ENCODE peak calls at places on chromosomes 13 and 19, in four cellular contexts. R is GM12878, D is K562, F is HepG2. K is an unnamed sample.
A peak's percentile ranks its signal among the peaks of the same experiment; 100 is the strongest.

GRCh38 chr13:25232937-25233515 is 54.3 kb downstream of the MTMR6 start:
- DNase-seq in R (no peak), D (peak; percentile 23), F (peak; percentile 41), K (peak; percentile 27)

GRCh38 chr13:75202981-75203380 is 279.0 kb downstream of the TBC1D4 start:
- DNase-seq in R (no peak), D (no peak), F (no peak), K (no peak)

GRCh38 chr13:33940898-33941297 is 122.9 kb downstream of the RFC3 start:
- DNase-seq in R (no peak), D (no peak), F (no peak), K (no peak)

GRCh38 chr19:44260343-44260681 is 626 bp downstream of the ZNF233 start:
- DNase-seq in R (no peak), D (no peak), F (no peak), K (no peak)

GRCh38 chr19:590396-590745 is 690 bp downstream of the HCN2 start:
- DNase-seq in R (no peak), D (peak; percentile 36), F (no peak), K (no peak)

GRCh38 chr19:19745496-19746285 is 12.8 kb upstream of the ZNF14 start:
- DNase-seq in R (no peak), D (peak; percentile 18), F (no peak), K (peak; percentile 4)

GRCh38 chr13:65606622-65607021 is 1623.5 kb downstream of the PCDH9 start:
- DNase-seq in R (no peak), D (no peak), F (no peak), K (no peak)

GRCh38 chr13:75881109-75881775 is 245.1 kb downstream of the LMO7 start:
- DNase-seq in R (no peak), D (no peak), F (no peak), K (no peak)

GRCh38 chr19:35592226-35592625 is 6.3 kb downstream of the PMIS2 start:
- DNase-seq in R (no peak), D (peak; percentile 45), F (peak; percentile 53), K (peak; percentile 60)

GRCh38 chr13:50081106-50081898 is 66.1 kb downstream of the KCNRG start:
- DNase-seq in R (no peak), D (peak; percentile 45), F (no peak), K (peak; percentile 30)

GRCh38 chr13:80342541-80343371 is 1.8 kb upstream of the SPRY2 start:
- DNase-seq in R (no peak), D (peak; percentile 59), F (peak; percentile 55), K (peak; percentile 91)

GRCh38 chr13:80345771-80346510 is 5.0 kb upstream of the SPRY2 start:
- DNase-seq in R (no peak), D (no peak), F (no peak), K (no peak)

GRCh38 chr13:80348308-80348707 is 7.4 kb upstream of the SPRY2 start:
- DNase-seq in R (no peak), D (no peak), F (no peak), K (no peak)

DNA sequence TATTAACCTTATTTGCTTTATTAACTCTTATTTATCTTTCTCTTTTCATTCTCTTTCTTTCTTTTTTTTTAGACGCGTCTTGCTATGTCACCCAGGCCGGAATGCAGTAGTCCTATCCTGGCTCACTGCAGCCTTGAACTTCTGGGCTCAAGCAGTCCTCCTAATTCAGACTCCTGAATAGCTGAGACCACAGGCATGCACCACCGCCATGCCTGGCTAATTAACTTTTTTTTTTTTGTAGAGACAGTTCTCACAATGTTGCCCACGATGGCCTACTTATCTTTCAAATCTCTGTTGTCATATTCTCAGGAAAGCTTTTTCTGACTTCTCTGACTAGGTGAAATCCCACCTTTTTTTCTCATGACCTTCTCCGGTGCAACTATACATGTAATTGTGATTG is 7.8 kb upstream of the SPRY2 start:
- DNase-seq in R (no peak), D (no peak), F (no peak), K (no peak)
- TF ChIP-seq TARDBP in R (no peak), D (no peak), F (no peak), K (no peak)

DNA sequence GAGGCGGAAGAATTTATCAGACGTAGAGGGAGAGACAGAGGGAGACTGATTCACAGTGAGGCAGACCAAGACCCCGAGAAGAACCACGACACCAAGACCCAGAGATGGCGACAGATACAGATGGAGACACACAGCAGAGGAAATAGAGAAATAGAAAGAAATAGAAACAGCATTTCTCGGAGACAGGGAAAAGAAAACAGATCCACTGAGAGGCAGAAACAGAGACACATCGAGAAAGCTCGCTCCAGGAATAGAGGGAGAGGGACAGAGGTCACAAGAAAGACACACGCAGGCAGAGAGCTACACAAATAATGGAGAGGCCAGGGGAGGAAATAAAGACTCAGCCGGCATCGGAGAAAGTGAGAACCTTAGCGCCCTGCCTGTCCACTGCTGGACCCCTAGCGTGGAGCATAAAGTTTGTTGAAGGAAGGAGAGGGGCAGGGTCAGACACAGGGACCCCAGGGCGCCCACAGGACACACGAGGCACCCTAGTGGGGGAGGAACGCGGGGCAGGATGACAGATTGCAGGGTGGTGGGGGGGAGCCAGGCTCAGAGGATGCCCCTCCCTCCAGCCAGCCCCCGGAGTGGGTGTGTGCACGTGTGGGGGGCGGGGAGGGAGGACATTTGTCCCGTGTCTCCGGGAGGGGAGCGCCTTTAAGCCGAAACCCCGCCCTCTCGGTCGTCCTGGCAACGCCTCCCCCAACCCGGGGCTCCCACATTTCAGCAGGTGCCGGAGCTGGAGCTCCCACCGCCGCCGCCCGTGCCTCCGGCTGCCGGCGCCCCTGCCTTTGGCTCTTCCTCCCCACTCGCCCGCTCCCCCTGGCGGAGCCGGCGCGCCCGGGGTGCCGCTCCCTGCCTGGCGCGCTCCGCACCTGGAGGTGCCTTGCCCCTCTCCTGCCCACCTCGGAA is at the start of gene PRKCG:
- DNase-seq in R (no peak), D (peak; percentile 66), F (peak; percentile 44), K (no peak)
- TF ChIP-seq TARDBP in R (no peak), D (no peak), F (no peak), K (no peak)

GRCh38 chr13:96871470-96871869 is 122.8 kb downstream of the OXGR1 start:
- DNase-seq in R (no peak), D (no peak), F (no peak), K (no peak)
- TF ChIP-seq TARDBP in R (no peak), D (no peak), F (no peak), K (no peak)

GRCh38 chr13:46683879-46684278 is 113.1 kb downstream of the ESD start:
- DNase-seq in R (no peak), D (no peak), F (no peak), K (no peak)

GRCh38 chr13:46676378-46676725 is 120.6 kb downstream of the ESD start:
- DNase-seq in R (no peak), D (no peak), F (no peak), K (no peak)

GRCh38 chr13:46682015-46682414 is 114.9 kb downstream of the ESD start:
- DNase-seq in R (no peak), D (no peak), F (no peak), K (no peak)

GRCh38 chr13:46675016-46675415 is 121.9 kb downstream of the ESD start:
- DNase-seq in R (no peak), D (no peak), F (no peak), K (peak; percentile 26)

GRCh38 chr13:46679369-46680180 is 117.4 kb downstream of the ESD start:
- DNase-seq in R (peak; percentile 53), D (no peak), F (peak; percentile 9), K (no peak)
- TF ChIP-seq TARDBP in R (no peak), D (no peak), F (no peak), K (no peak)

GRCh38 chr13:37361608-37362007 is 237.0 kb downstream of the POSTN start:
- DNase-seq in R (no peak), D (no peak), F (no peak), K (no peak)

GRCh38 chr13:37357548-37357947 is 241.0 kb downstream of the POSTN start:
- DNase-seq in R (no peak), D (no peak), F (no peak), K (no peak)

GRCh38 chr13:37365496-37365895 is 233.1 kb downstream of the POSTN start:
- DNase-seq in R (no peak), D (no peak), F (no peak), K (no peak)

GRCh38 chr13:37364024-37364423 is 234.5 kb downstream of the POSTN start:
- DNase-seq in R (no peak), D (no peak), F (no peak), K (no peak)

DNA sequence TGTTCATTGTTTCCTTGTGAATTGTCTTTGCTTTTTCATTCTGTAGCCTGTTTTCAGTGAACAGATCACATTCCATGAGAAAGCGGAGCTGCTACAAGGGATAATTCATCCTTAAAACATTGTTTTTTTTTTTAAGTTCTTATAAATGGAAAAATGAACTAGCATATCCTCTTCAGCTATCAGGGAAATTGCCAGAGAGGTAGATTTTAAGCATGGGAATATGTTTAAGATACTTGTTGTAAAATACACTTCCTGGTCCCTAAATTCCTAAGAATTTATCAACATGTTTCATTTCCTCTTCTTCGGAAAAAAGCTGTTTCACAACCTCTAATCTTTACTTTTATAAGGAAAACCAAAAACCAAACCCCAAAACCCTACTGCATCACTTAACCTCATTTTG is 238.0 kb downstream of the POSTN start:
- DNase-seq in R (no peak), D (no peak), F (no peak), K (no peak)
- TF ChIP-seq TARDBP in R (no peak), D (no peak), F (no peak), K (no peak)

DNA sequence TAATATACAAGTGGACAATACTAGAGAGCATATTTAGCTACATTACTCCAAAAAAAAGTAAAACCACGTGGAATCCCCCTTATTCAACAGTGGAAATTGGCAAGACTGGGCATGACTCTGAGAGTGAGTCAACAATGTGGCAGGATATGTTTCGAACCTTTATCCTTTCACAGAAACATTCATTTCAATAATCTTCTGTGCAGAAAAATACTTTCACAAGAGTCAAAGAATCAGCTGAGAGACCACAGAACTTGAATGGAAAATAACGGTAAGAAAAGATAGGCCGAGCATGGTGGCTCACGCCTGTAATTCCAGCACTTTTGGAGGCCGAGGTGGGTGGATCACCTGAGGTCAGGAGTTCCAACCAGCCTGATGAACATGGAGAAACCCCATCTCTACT is 25.1 kb upstream of the CD70 start:
- DNase-seq in R (no peak), D (no peak), F (no peak), K (no peak)
- TF ChIP-seq TARDBP in R (no peak), D (no peak), F (no peak), K (no peak)

GRCh38 chr13:67416047-67416925 is 186.2 kb upstream of the PCDH9 start:
- DNase-seq in R (no peak), D (no peak), F (peak; percentile 4), K (peak; percentile 96)
- TF ChIP-seq TARDBP in R (no peak), D (no peak), F (no peak), K (no peak)

K was measured in HEK293T.